ENCODE peak calls at places on chromosomes 1 and 21, in nine cellular contexts. I, Y, U, D, Q, X, K, B and L are unnamed samples.

GRCh38 chr1:61053712-61054608 is 28.4 kb upstream of the NFIA start:
- DNase-seq in X (no peak), K (no peak), Y (peak), B (peak), I (no peak), D (peak), U (no peak), Q (no peak), L (no peak)

GRCh38 chr1:17696417-17697301 is 58.5 kb upstream of the ACTL8 start:
- DNase-seq in K (peak), D (peak), I (no peak), U (peak), X (no peak), Q (no peak), B (peak), Y (no peak), L (peak)

GRCh38 chr1:29749021-29749420 is 512.7 kb downstream of the PTPRU start:
- DNase-seq in Y (no peak), B (no peak), X (peak), Q (no peak), U (no peak), D (no peak), K (no peak), I (no peak), L (no peak)

GRCh38 chr1:88726697-88727096 is 42.6 kb downstream of the PKN2 start:
- DNase-seq in Q (no peak), D (no peak), I (no peak), B (no peak), Y (no peak), U (no peak), X (no peak), K (no peak), L (no peak)

GRCh38 chr1:42290130-42290529 is 44.9 kb downstream of the FOXJ3 start:
- DNase-seq in B (no peak), K (no peak), U (peak), Q (no peak), I (no peak), D (no peak), X (no peak), Y (no peak), L (no peak)

GRCh38 chr1:156898151-156898550 is 4.6 kb downstream of the PEAR1 start:
- DNase-seq in B (peak), X (no peak), U (peak), I (no peak), D (no peak), Y (peak), Q (no peak), K (no peak), L (no peak)

GRCh38 chr1:30129001-30129408 is 594.4 kb downstream of the MATN1 start:
- DNase-seq in D (peak), B (no peak), Q (no peak), U (no peak), K (no peak), X (no peak), Y (no peak), I (no peak), L (no peak)

GRCh38 chr1:32733573-32734321 is 31.2 kb upstream of the SYNC start:
- DNase-seq in D (peak), U (peak), Y (peak), B (peak), Q (no peak), I (no peak), X (no peak), K (no peak), L (no peak)

GRCh38 chr1:27562021-27562420 is 41.9 kb downstream of the AHDC1 start:
- DNase-seq in K (no peak), D (peak), U (no peak), Y (no peak), X (no peak), I (no peak), Q (no peak), B (no peak), L (no peak)

GRCh38 chr1:154220970-154221814 is 437 bp downstream of the UBAP2L start:
- DNase-seq in D (peak), K (no peak), B (peak), Q (peak), Y (peak), U (peak), X (peak), I (peak), L (no peak)

GRCh38 chr1:11719313-11720032 is 16.5 kb upstream of the AGTRAP start:
- DNase-seq in Q (peak), B (peak), K (no peak), I (peak), X (peak), Y (peak), D (peak), U (peak), L (no peak)

GRCh38 chr21:38888956-38889605 is 83.4 kb downstream of the ETS2 start:
- DNase-seq in D (no peak), I (no peak), X (no peak), B (no peak), U (no peak), K (no peak), Q (no peak), Y (no peak), L (no peak)

GRCh38 chr1:160124709-160125478 is 9.3 kb downstream of the ATP1A2 start:
- DNase-seq in D (no peak), B (peak), Y (no peak), X (no peak), K (no peak), U (peak), I (no peak), Q (no peak), L (no peak)

GRCh38 chr1:9294910-9295636 is 2.4 kb downstream of the SPSB1 start:
- DNase-seq in B (peak), I (no peak), K (no peak), Y (peak), Q (peak), X (no peak), D (no peak), U (peak), L (no peak)

GRCh38 chr1:220787069-220787614 is 429 bp downstream of the MTARC1 start:
- DNase-seq in B (no peak), I (no peak), D (no peak), K (no peak), Y (no peak), X (peak), Q (no peak), U (no peak), L (no peak)

GRCh38 chr1:72282271-72282656 is at the start of gene NEGR1:
- DNase-seq in Y (peak), I (no peak), Q (peak), U (peak), B (peak), X (peak), D (no peak), K (peak), L (peak)

GRCh38 chr1:184945678-184946412 is 28.5 kb downstream of the NIBAN1 start:
- DNase-seq in K (peak), B (peak), D (no peak), I (no peak), U (peak), Q (no peak), Y (no peak), X (no peak), L (no peak)

GRCh38 chr1:248756636-248757035 is 1.1 kb upstream of the LYPD8 start:
- DNase-seq in Q (no peak), X (no peak), B (no peak), Y (no peak), D (no peak), I (no peak), K (no peak), U (no peak), L (no peak)

GRCh38 chr1:184260382-184260781 is 126.4 kb upstream of the C1orf21 start:
- DNase-seq in I (no peak), Y (no peak), X (no peak), U (peak), K (no peak), Q (no peak), B (peak), D (no peak), L (no peak)

GRCh38 chr1:157091186-157091585 is 8.4 kb downstream of the ETV3L start:
- DNase-seq in U (no peak), Q (no peak), I (no peak), B (no peak), Y (no peak), D (no peak), X (no peak), K (no peak), L (no peak)

GRCh38 chr1:167876597-167877175 is 37.2 kb downstream of the ADCY10 start:
- DNase-seq in I (no peak), U (no peak), B (no peak), Y (no peak), X (no peak), Q (no peak), D (no peak), K (no peak), L (no peak)

GRCh38 chr1:170095976-170096725 is 21.7 kb upstream of the KIFAP3 start:
- DNase-seq in U (no peak), D (no peak), X (no peak), B (no peak), K (no peak), Y (no peak), Q (no peak), I (no peak), L (no peak)

GRCh38 chr1:202005958-202006357 is 4.4 kb upstream of the ELF3 start:
- DNase-seq in U (peak), Y (no peak), Q (no peak), X (no peak), I (no peak), B (peak), D (peak), K (no peak), L (no peak)

GRCh38 chr1:61472876-61473275 is 252.1 kb downstream of the TM2D1 start:
- DNase-seq in Y (no peak), Q (no peak), K (no peak), D (no peak), B (peak), U (peak), X (no peak), I (no peak), L (no peak)

GRCh38 chr1:162908780-162909179 is 47.8 kb upstream of the CCDC190 start:
- DNase-seq in Y (no peak), K (no peak), I (no peak), B (peak), X (no peak), U (peak), D (no peak), Q (no peak), L (peak)

GRCh38 chr21:19704832-19705231 is 1293.4 kb upstream of the NCAM2 start:
- DNase-seq in Y (no peak), K (no peak), D (no peak), U (no peak), Q (no peak), B (no peak), I (no peak), X (no peak), L (no peak)

GRCh38 chr1:78359666-78360065 is 131.1 kb upstream of the PTGFR start:
- DNase-seq in X (no peak), D (no peak), K (no peak), Q (no peak), I (no peak), Y (no peak), U (no peak), B (no peak), L (no peak)